ENCODE peak calls at places on chromosome 13, in five cellular contexts. G is memory B cell; A is cardiac fibroblast; X is stimulated activated CD4-positive, alpha-beta T cell treated with anti-CD3 and anti-CD28 coated beads, Interleukin-12 subunit alpha, Interleukin-12 subunit beta, amount 100 ng/mL, for 24 hours; P is A549. H is an unnamed sample.

GRCh38 chr13:107258599-107259187 is 690.8 kb upstream of the ARGLU1 start:
- DNase-seq in P (no peak), A (no peak), X (no peak), G (no peak), H (no peak)

GRCh38 chr13:27321619-27322385 is 51.2 kb downstream of the RASL11A start:
- DNase-seq in A (no peak), X (no peak), P (no peak), G (no peak), H (no peak)

GRCh38 chr13:113125506-113126264 is 3.1 kb downstream of the F10 start:
- DNase-seq in A (no peak), G (no peak), X (no peak), P (no peak), H (no peak)

GRCh38 chr13:79831556-79831955 is 350.6 kb downstream of the NDFIP2 start:
- DNase-seq in P (no peak), A (no peak), X (no peak), G (no peak), H (no peak)

GRCh38 chr13:51500687-51501086 is 47.9 kb upstream of the INTS6 start:
- DNase-seq in P (no peak), X (no peak), A (peak), G (no peak), H (no peak)

GRCh38 chr13:31073859-31074718 is 87.6 kb downstream of the HSPH1 start:
- DNase-seq in P (no peak), A (peak), G (no peak), X (peak), H (peak)

GRCh38 chr13:109376936-109377335 is 409.4 kb downstream of the IRS2 start:
- DNase-seq in G (no peak), X (no peak), A (no peak), P (no peak), H (no peak)

GRCh38 chr13:30744056-30744684 is 8.8 kb downstream of the ALOX5AP start:
- DNase-seq in X (peak), P (peak), G (peak), A (peak), H (peak)

GRCh38 chr13:51846756-51847155 is 1.8 kb upstream of the TMEM272 start:
- DNase-seq in A (peak), X (no peak), G (no peak), P (no peak), H (no peak)

GRCh38 chr13:114148521-114148855 is 16.1 kb upstream of the RASA3 start:
- DNase-seq in G (no peak), X (peak), A (no peak), P (no peak), H (no peak)

GRCh38 chr13:24064258-24064860 is 96.2 kb upstream of the SPATA13 start:
- DNase-seq in G (no peak), P (no peak), A (no peak), X (no peak), H (no peak)

GRCh38 chr13:94239135-94239534 is 240.3 kb downstream of the DCT start:
- DNase-seq in P (no peak), X (no peak), A (peak), G (no peak), H (peak)

GRCh38 chr13:99995104-99995502 is 13.5 kb downstream of the ZIC2 start:
- DNase-seq in A (no peak), P (no peak), G (no peak), X (no peak), H (no peak)

GRCh38 chr13:27960362-27961226 is 8.5 kb downstream of the CDX2 start:
- DNase-seq in G (no peak), P (peak), X (peak), A (peak), H (peak)

GRCh38 chr13:114082849-114083645 is 49.4 kb downstream of the RASA3 start:
- DNase-seq in G (no peak), A (no peak), X (no peak), P (no peak), H (no peak)

GRCh38 chr13:80276371-80277289 is 64.3 kb downstream of the SPRY2 start:
- DNase-seq in A (peak), P (no peak), X (no peak), G (no peak), H (peak)

GRCh38 chr13:90103099-90103784 is 1244.2 kb upstream of the MIR17HG start:
- DNase-seq in P (no peak), G (no peak), X (no peak), A (no peak), H (no peak)

GRCh38 chr13:67776171-67776570 is 546.0 kb upstream of the PCDH9 start:
- DNase-seq in A (no peak), G (no peak), X (no peak), P (no peak), H (no peak)

GRCh38 chr13:101053289-101053688 is 363.0 kb downstream of the NALCN start:
- DNase-seq in P (no peak), X (no peak), A (no peak), G (no peak), H (no peak)

GRCh38 chr13:112583592-112584277 is 4.2 kb downstream of the TUBGCP3 start:
- DNase-seq in P (no peak), A (no peak), G (peak), X (no peak), H (no peak)

GRCh38 chr13:24159362-24159761 is 1.2 kb upstream of the SPATA13 start:
- DNase-seq in X (no peak), A (no peak), G (no peak), P (no peak), H (no peak)

GRCh38 chr13:38577048-38577447 is 109.8 kb upstream of the FREM2 start:
- DNase-seq in P (no peak), A (no peak), G (no peak), X (no peak), H (peak)

GRCh38 chr13:42328672-42329071 is 56.7 kb downstream of the AKAP11 start:
- DNase-seq in P (no peak), G (no peak), A (peak), X (no peak), H (no peak)

GRCh38 chr13:42064259-42064658 is 15.8 kb downstream of the DGKH start:
- DNase-seq in A (peak), P (no peak), X (no peak), G (no peak), H (peak)

GRCh38 chr13:114019367-114019766 is 45.5 kb upstream of the C13orf46 start:
- DNase-seq in P (no peak), A (peak), G (no peak), X (peak), H (no peak)

GRCh38 chr13:42379241-42379640 is 107.3 kb downstream of the AKAP11 start:
- DNase-seq in G (no peak), X (no peak), P (no peak), A (no peak), H (peak)

GRCh38 chr13:109400192-109400591 is 386.2 kb downstream of the IRS2 start:
- DNase-seq in P (no peak), X (no peak), A (no peak), G (no peak), H (no peak)

GRCh38 chr13:112821340-112822055 is 131.7 kb downstream of the ATP11A start:
- DNase-seq in A (no peak), G (no peak), P (no peak), X (no peak), H (no peak)

GRCh38 chr13:78326608-78327007 is 276.7 kb downstream of the POU4F1 start:
- DNase-seq in X (no peak), A (peak), P (no peak), G (no peak), H (no peak)

GRCh38 chr13:28485097-28485496 is 9.8 kb downstream of the FLT1 start:
- DNase-seq in P (no peak), X (no peak), A (no peak), G (no peak), H (no peak)

H was measured in RPMI7951.